ENCODE peak calls at places on chromosome 22, in ten cellular contexts. One of them, this sample, is unnamed.

GRCh38 chr22:39183991-39184585 is 31.6 kb upstream of the CBX7 start:
- DNase-seq in NCI-H1092: no peak
- DNase-seq in progenitor cell of endocrine pancreas: no peak
- DNase-seq in left ventricle myocardium superior: peak
- DNase-seq in hypothalamus: no peak
- DNase-seq in pancreas: peak
- DNase-seq in mucosa of gallbladder: no peak
- DNase-seq in RKO: peak
- DNase-seq in fibroblast of mammary gland: peak
- DNase-seq in B cell: no peak
- DNase-seq in this sample: no peak

GRCh38 chr22:27996981-27997380 is 77.9 kb upstream of the PITPNB start:
- DNase-seq in NCI-H1092: no peak
- DNase-seq in progenitor cell of endocrine pancreas: no peak
- DNase-seq in left ventricle myocardium superior: no peak
- DNase-seq in hypothalamus: no peak
- DNase-seq in pancreas: no peak
- DNase-seq in mucosa of gallbladder: no peak
- DNase-seq in RKO: no peak
- DNase-seq in fibroblast of mammary gland: no peak
- DNase-seq in B cell: no peak
- DNase-seq in this sample: no peak

GRCh38 chr22:49825944-49826602 is 1.6 kb downstream of the BRD1 start:
- DNase-seq in NCI-H1092: no peak
- DNase-seq in progenitor cell of endocrine pancreas: no peak
- DNase-seq in left ventricle myocardium superior: no peak
- DNase-seq in hypothalamus: no peak
- DNase-seq in pancreas: no peak
- DNase-seq in mucosa of gallbladder: peak
- DNase-seq in RKO: peak
- DNase-seq in fibroblast of mammary gland: peak
- DNase-seq in B cell: no peak
- DNase-seq in this sample: no peak

GRCh38 chr22:29205598-29206371 is at the start of gene EMID1:
- DNase-seq in NCI-H1092: no peak
- DNase-seq in progenitor cell of endocrine pancreas: peak
- DNase-seq in left ventricle myocardium superior: peak
- DNase-seq in hypothalamus: no peak
- DNase-seq in pancreas: peak
- DNase-seq in mucosa of gallbladder: no peak
- DNase-seq in RKO: no peak
- DNase-seq in fibroblast of mammary gland: peak
- DNase-seq in B cell: no peak
- DNase-seq in this sample: no peak

GRCh38 chr22:37303821-37304274 is 21.5 kb downstream of the CYTH4 start:
- DNase-seq in NCI-H1092: no peak
- DNase-seq in progenitor cell of endocrine pancreas: no peak
- DNase-seq in left ventricle myocardium superior: no peak
- DNase-seq in hypothalamus: peak
- DNase-seq in pancreas: no peak
- DNase-seq in mucosa of gallbladder: no peak
- DNase-seq in RKO: peak
- DNase-seq in fibroblast of mammary gland: peak
- DNase-seq in B cell: no peak
- DNase-seq in this sample: peak

GRCh38 chr22:21932347-21932746 is 20.3 kb downstream of the PPM1F start:
- DNase-seq in NCI-H1092: no peak
- DNase-seq in progenitor cell of endocrine pancreas: no peak
- DNase-seq in left ventricle myocardium superior: no peak
- DNase-seq in hypothalamus: no peak
- DNase-seq in pancreas: no peak
- DNase-seq in mucosa of gallbladder: no peak
- DNase-seq in RKO: no peak
- DNase-seq in fibroblast of mammary gland: no peak
- DNase-seq in B cell: no peak
- DNase-seq in this sample: no peak

GRCh38 chr22:37804886-37805857 is 2.6 kb upstream of the GCAT start:
- DNase-seq in NCI-H1092: peak
- DNase-seq in progenitor cell of endocrine pancreas: peak
- DNase-seq in left ventricle myocardium superior: peak
- DNase-seq in hypothalamus: peak
- DNase-seq in pancreas: peak
- DNase-seq in mucosa of gallbladder: peak
- DNase-seq in RKO: peak
- DNase-seq in fibroblast of mammary gland: peak
- DNase-seq in B cell: no peak
- DNase-seq in this sample: peak

GRCh38 chr22:23220485-23221350 is 40.4 kb downstream of the BCR start:
- DNase-seq in NCI-H1092: no peak
- DNase-seq in progenitor cell of endocrine pancreas: no peak
- DNase-seq in left ventricle myocardium superior: peak
- DNase-seq in hypothalamus: peak
- DNase-seq in pancreas: no peak
- DNase-seq in mucosa of gallbladder: no peak
- DNase-seq in RKO: no peak
- DNase-seq in fibroblast of mammary gland: peak
- DNase-seq in B cell: peak
- DNase-seq in this sample: no peak

This sample was measured in left lung.